ENCODE peak calls at places on chromosome 21, in seven cellular contexts. J, B, R, G, Q, X and C are unnamed samples.

GRCh38 chr21:31124005-31124404 is 85.7 kb upstream of the KRTAP19-8 start:
- DNase-seq in J (no peak), B (no peak), R (no peak), G (no peak), Q (no peak), X (no peak), C (no peak)

GRCh38 chr21:14864211-14865021 is 200.4 kb downstream of the NRIP1 start:
- DNase-seq in J (no peak), B (peak; percentile 16), R (peak; percentile 76), G (peak; percentile 57), Q (no peak), X (peak; percentile 84), C (peak; percentile 50)

GRCh38 chr21:41865002-41865777 is 14.0 kb downstream of the PRDM15 start:
- DNase-seq in J (peak; percentile 77), B (no peak), R (no peak), G (no peak), Q (no peak), X (no peak), C (no peak)

GRCh38 chr21:19198801-19199200 is 795.2 kb upstream of the TMPRSS15 start:
- DNase-seq in J (no peak), B (no peak), R (no peak), G (no peak), Q (no peak), X (no peak), C (no peak)

GRCh38 chr21:46564391-46564790 is 40.5 kb downstream of the S100B start:
- DNase-seq in J (peak; percentile 12), B (no peak), R (peak; percentile 9), G (no peak), Q (no peak), X (no peak), C (no peak)

GRCh38 chr21:23394458-23394857 is 2212.8 kb downstream of the MRPL39 start:
- DNase-seq in J (no peak), B (no peak), R (no peak), G (no peak), Q (no peak), X (no peak), C (no peak)

GRCh38 chr21:26843912-26844257 is 1.3 kb downstream of the ADAMTS1 start:
- DNase-seq in J (no peak), B (no peak), R (peak; percentile 65), G (peak; percentile 24), Q (no peak), X (peak; percentile 42), C (no peak)

GRCh38 chr21:44517175-44517899 is 22.7 kb downstream of the KRTAP10-1 start:
- DNase-seq in J (no peak), B (peak; percentile 13), R (peak; percentile 88), G (peak; percentile 50), Q (no peak), X (peak; percentile 63), C (peak; percentile 94)

GRCh38 chr21:43757601-43758000 is 18.5 kb downstream of the CSTB start:
- DNase-seq in J (no peak), B (no peak), R (no peak), G (no peak), Q (no peak), X (no peak), C (no peak)

GRCh38 chr21:18449586-18449985 is 46.0 kb upstream of the TMPRSS15 start:
- DNase-seq in J (no peak), B (no peak), R (no peak), G (no peak), Q (no peak), X (no peak), C (peak; percentile 68)

GRCh38 chr21:29245104-29245643 is 53.5 kb upstream of the BACH1 start:
- DNase-seq in J (peak; percentile 16), B (no peak), R (no peak), G (no peak), Q (no peak), X (no peak), C (no peak)

GRCh38 chr21:33828577-33828976 is 87.0 kb downstream of the ATP5PO start:
- DNase-seq in J (no peak), B (no peak), R (no peak), G (no peak), Q (no peak), X (no peak), C (no peak)

GRCh38 chr21:28152729-28153128 is 839.9 kb downstream of the LTN1 start:
- DNase-seq in J (no peak), B (no peak), R (no peak), G (no peak), Q (no peak), X (no peak), C (no peak)

GRCh38 chr21:33238565-33239255 is 9.0 kb downstream of the IFNAR2 start:
- DNase-seq in J (peak; percentile 69), B (no peak), R (peak; percentile 61), G (no peak), Q (peak; percentile 22), X (no peak), C (peak; percentile 28)

GRCh38 chr21:33299181-33299752 is 25.5 kb upstream of the IFNAR1 start:
- DNase-seq in J (peak; percentile 62), B (no peak), R (no peak), G (no peak), Q (peak; percentile 58), X (no peak), C (no peak)

GRCh38 chr21:40936151-40936550 is 89.2 kb upstream of the DSCAM start:
- DNase-seq in J (no peak), B (no peak), R (no peak), G (no peak), Q (no peak), X (no peak), C (no peak)

GRCh38 chr21:41973427-41973831 is 19.6 kb upstream of the C2CD2 start:
- DNase-seq in J (peak; percentile 16), B (no peak), R (no peak), G (no peak), Q (no peak), X (no peak), C (no peak)

GRCh38 chr21:46423546-46424061 is 35.1 kb upstream of the DIP2A start:
- DNase-seq in J (no peak), B (no peak), R (no peak), G (no peak), Q (no peak), X (no peak), C (no peak)

GRCh38 chr21:37582613-37583012 is 216.0 kb downstream of the DYRK1A start:
- DNase-seq in J (peak; percentile 61), B (no peak), R (peak; percentile 71), G (peak; percentile 54), Q (no peak), X (peak; percentile 77), C (peak; percentile 56)

GRCh38 chr21:38646213-38646837 is 148.0 kb upstream of the ERG start:
- DNase-seq in J (no peak), B (peak; percentile 23), R (peak; percentile 44), G (peak; percentile 56), Q (no peak), X (peak; percentile 54), C (no peak)

GRCh38 chr21:29271927-29272333 is 26.8 kb upstream of the BACH1 start:
- DNase-seq in J (no peak), B (no peak), R (no peak), G (no peak), Q (no peak), X (no peak), C (no peak)

GRCh38 chr21:29671728-29672127 is 268.1 kb downstream of the GRIK1 start:
- DNase-seq in J (no peak), B (no peak), R (no peak), G (no peak), Q (peak; percentile 61), X (no peak), C (no peak)

GRCh38 chr21:18373631-18374030 is 30.0 kb downstream of the TMPRSS15 start:
- DNase-seq in J (no peak), B (no peak), R (no peak), G (no peak), Q (no peak), X (no peak), C (peak; percentile 76)

GRCh38 chr21:46144464-46145070 is 10.8 kb downstream of the FTCD start:
- DNase-seq in J (no peak), B (no peak), R (no peak), G (no peak), Q (no peak), X (no peak), C (no peak)

GRCh38 chr21:28482657-28483056 is 510.0 kb downstream of the LTN1 start:
- DNase-seq in J (no peak), B (no peak), R (no peak), G (no peak), Q (no peak), X (no peak), C (no peak)

GRCh38 chr21:44869860-44870747 is 3.4 kb downstream of the PTTG1IP start:
- DNase-seq in J (no peak), B (no peak), R (peak; percentile 100), G (peak; percentile 84), Q (no peak), X (peak; percentile 96), C (peak; percentile 98)

GRCh38 chr21:32412162-32412997 is at the start of gene EVA1C:
- DNase-seq in J (peak; percentile 33), B (peak; percentile 52), R (peak; percentile 60), G (peak; percentile 77), Q (peak; percentile 13), X (peak; percentile 59), C (no peak)

GRCh38 chr21:33402011-33402979 is 918 bp upstream of the IFNGR2 start:
- DNase-seq in J (peak; percentile 70), B (no peak), R (no peak), G (peak; percentile 67), Q (peak; percentile 72), X (peak; percentile 72), C (no peak)

GRCh38 chr21:45386336-45386727 is 18.6 kb upstream of the COL18A1 start:
- DNase-seq in J (no peak), B (no peak), R (no peak), G (no peak), Q (no peak), X (no peak), C (no peak)

GRCh38 chr21:45973475-45974072 is 8.0 kb upstream of the COL6A1 start:
- DNase-seq in J (peak; percentile 92), B (peak; percentile 77), R (peak; percentile 84), G (peak; percentile 90), Q (peak; percentile 84), X (peak; percentile 89), C (peak; percentile 87)

GRCh38 chr21:36756527-36756926 is 57.6 kb downstream of the SIM2 start:
- DNase-seq in J (no peak), B (no peak), R (peak; percentile 55), G (no peak), Q (no peak), X (no peak), C (no peak)

GRCh38 chr21:44521301-44521927 is 18.6 kb downstream of the KRTAP10-1 start:
- DNase-seq in J (no peak), B (no peak), R (no peak), G (no peak), Q (no peak), X (no peak), C (no peak)